ENCODE peak calls at places on chromosomes 3 and 15, in seven cellular contexts. U is choroid plexus epithelial cell, X is progenitor cell of endocrine pancreas, D is astrocyte, I is mucosa of descending colon, T is fibroblast of lung, W is transverse colon. E is an unnamed sample.

GRCh38 chr3:42590989-42591756 is 513 bp downstream of the SS18L2 start:
- DNase-seq in U (peak; percentile 33), X (no peak), D (no peak), I (peak; percentile 61), T (no peak), W (no peak), E (no peak)

GRCh38 chr15:78668987-78669386 is 28.0 kb upstream of the CHRNB4 start:
- DNase-seq in U (no peak), X (no peak), D (no peak), I (no peak), T (no peak), W (no peak), E (no peak)

GRCh38 chr3:52891164-52891563 is 6.2 kb downstream of the STIMATE start:
- DNase-seq in U (no peak), X (no peak), D (no peak), I (no peak), T (no peak), W (no peak), E (no peak)

GRCh38 chr3:16528111-16528510 is 14.6 kb upstream of the RFTN1 start:
- DNase-seq in U (no peak), X (no peak), D (no peak), I (no peak), T (no peak), W (no peak), E (no peak)

GRCh38 chr15:32687556-32687955 is 30.2 kb upstream of the GREM1 start:
- DNase-seq in U (peak; percentile 64), X (no peak), D (peak; percentile 79), I (no peak), T (no peak), W (no peak), E (no peak)

GRCh38 chr3:186187876-186188275 is 79.0 kb upstream of the ETV5 start:
- DNase-seq in U (no peak), X (no peak), D (no peak), I (no peak), T (no peak), W (no peak), E (no peak)

GRCh38 chr3:988790-989189 is 104.0 kb upstream of the CNTN6 start:
- DNase-seq in U (no peak), X (no peak), D (no peak), I (no peak), T (no peak), W (no peak), E (no peak)

GRCh38 chr3:32315441-32315840 is 76.2 kb upstream of the CMTM7 start:
- DNase-seq in U (no peak), X (no peak), D (no peak), I (no peak), T (no peak), W (no peak), E (no peak)

GRCh38 chr3:110754207-110754916 is 317.3 kb upstream of the NECTIN3 start:
- DNase-seq in U (no peak), X (no peak), D (no peak), I (no peak), T (no peak), W (no peak), E (no peak)

GRCh38 chr3:128814514-128815317 is 64.7 kb upstream of the ACAD9 start:
- DNase-seq in U (no peak), X (no peak), D (no peak), I (no peak), T (no peak), W (no peak), E (no peak)

GRCh38 chr15:72599855-72600464 is 54.5 kb upstream of the GOLGA6B start:
- DNase-seq in U (peak; percentile 81), X (no peak), D (peak; percentile 27), I (no peak), T (peak; percentile 71), W (no peak), E (no peak)

GRCh38 chr3:149385617-149386298 is 8.3 kb upstream of the TM4SF1 start:
- DNase-seq in U (no peak), X (no peak), D (no peak), I (no peak), T (no peak), W (no peak), E (no peak)

GRCh38 chr3:134085034-134085775 is 55.5 kb upstream of the SLCO2A1 start:
- DNase-seq in U (no peak), X (no peak), D (no peak), I (no peak), T (peak; percentile 10), W (no peak), E (no peak)

GRCh38 chr3:50251220-50251619 is 15.2 kb downstream of the GNAI2 start:
- DNase-seq in U (peak; percentile 84), X (no peak), D (peak; percentile 93), I (no peak), T (peak; percentile 90), W (no peak), E (no peak)

GRCh38 chr15:94671845-94672524 is 440.6 kb downstream of the MCTP2 start:
- DNase-seq in U (peak; percentile 58), X (no peak), D (peak; percentile 44), I (no peak), T (peak; percentile 83), W (no peak), E (no peak)

GRCh38 chr3:194573680-194574437 is 59.4 kb downstream of the TMEM44 start:
- DNase-seq in U (peak; percentile 70), X (no peak), D (peak; percentile 59), I (no peak), T (peak; percentile 72), W (peak; percentile 43), E (no peak)

GRCh38 chr3:65483475-65483874 is 555.2 kb downstream of the MAGI1 start:
- DNase-seq in U (peak; percentile 53), X (no peak), D (peak; percentile 23), I (no peak), T (peak; percentile 8), W (peak; percentile 50), E (peak; percentile 45)

GRCh38 chr3:182971637-182972036 is 8.7 kb downstream of the DCUN1D1 start:
- DNase-seq in U (peak; percentile 84), X (no peak), D (peak; percentile 36), I (no peak), T (peak; percentile 22), W (no peak), E (no peak)

GRCh38 chr15:78149805-78150751 is 916 bp downstream of the IDH3A start:
- DNase-seq in U (peak; percentile 22), X (no peak), D (no peak), I (no peak), T (peak; percentile 11), W (no peak), E (peak; percentile 53)

GRCh38 chr3:57944313-57944580 is 64.0 kb upstream of the FLNB start:
- DNase-seq in U (no peak), X (no peak), D (no peak), I (no peak), T (no peak), W (no peak), E (no peak)

GRCh38 chr3:35908366-35909232 is 269.3 kb downstream of the ARPP21 start:
- DNase-seq in U (peak; percentile 91), X (peak; percentile 48), D (peak; percentile 46), I (no peak), T (peak; percentile 75), W (peak; percentile 29), E (peak; percentile 28)

GRCh38 chr3:115081444-115081843 is 65.6 kb downstream of the ZBTB20 start:
- DNase-seq in U (no peak), X (no peak), D (no peak), I (no peak), T (no peak), W (no peak), E (no peak)
- TF ChIP-seq CTCF in U (no peak), X (peak; percentile 21), D (no peak), I (no peak), T (no peak), W (no peak), E (no peak)

DNA sequence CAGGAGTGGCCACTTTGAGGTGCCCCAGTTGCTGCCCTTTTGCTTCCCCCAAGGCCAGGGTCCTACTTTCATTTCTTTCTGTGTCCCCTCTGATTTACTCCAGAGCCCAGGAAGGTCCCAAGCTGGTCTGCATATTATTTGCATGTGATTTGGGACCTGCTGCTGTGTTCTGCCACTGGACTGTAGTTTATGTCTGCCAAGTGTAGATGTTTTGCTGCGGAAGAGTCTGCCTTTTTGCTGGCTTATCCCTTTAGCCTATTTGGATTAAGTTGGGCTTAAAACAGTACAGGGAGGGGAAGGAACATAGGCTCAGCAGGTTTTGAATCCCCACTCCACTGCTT is 21.4 kb downstream of the NOX5 start:
- DNase-seq in U (no peak), X (no peak), D (no peak), I (no peak), T (no peak), W (no peak), E (no peak)
- TF ChIP-seq CTCF in U (no peak), X (no peak), D (no peak), I (no peak), T (no peak), W (no peak), E (no peak)

DNA sequence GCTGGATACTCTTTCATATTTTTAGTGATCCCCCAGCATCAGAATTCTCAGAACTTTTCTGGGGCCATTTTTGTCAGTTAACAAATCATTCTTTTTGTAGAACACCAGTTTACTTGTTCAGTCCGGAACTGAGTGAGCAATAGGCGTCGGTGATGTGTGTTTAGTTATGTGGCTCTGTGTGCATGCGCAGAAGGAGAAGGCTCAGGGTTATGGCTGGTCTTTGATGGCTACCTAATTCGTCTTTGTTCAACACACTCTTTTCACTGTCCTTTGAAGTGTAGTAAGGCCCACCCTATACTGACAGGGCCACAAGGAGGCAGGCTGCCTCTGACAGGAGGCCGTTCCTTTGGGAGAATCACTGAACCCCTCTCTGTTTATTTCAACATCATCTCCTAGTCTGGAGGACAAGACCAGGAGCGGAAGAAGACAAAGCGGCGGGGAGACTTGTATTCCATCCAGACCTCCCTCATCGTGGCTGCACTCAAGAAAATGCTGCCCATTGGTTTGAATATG is 158.2 kb upstream of the CHRM5 start:
- DNase-seq in U (no peak), X (no peak), D (no peak), I (no peak), T (peak; percentile 11), W (no peak), E (no peak)
- TF ChIP-seq CTCF in U (peak; percentile 5), X (no peak), D (no peak), I (no peak), T (no peak), W (no peak), E (no peak)

GRCh38 chr3:20128378-20128777 is 57.6 kb downstream of the SGO1 start:
- DNase-seq in U (no peak), X (no peak), D (no peak), I (no peak), T (no peak), W (no peak), E (no peak)

GRCh38 chr3:20125289-20125688 is 60.7 kb downstream of the SGO1 start:
- DNase-seq in U (no peak), X (no peak), D (no peak), I (no peak), T (no peak), W (no peak), E (no peak)

GRCh38 chr3:20125912-20126311 is 60.1 kb downstream of the SGO1 start:
- DNase-seq in U (no peak), X (no peak), D (no peak), I (no peak), T (no peak), W (peak; percentile 23), E (no peak)

DNA sequence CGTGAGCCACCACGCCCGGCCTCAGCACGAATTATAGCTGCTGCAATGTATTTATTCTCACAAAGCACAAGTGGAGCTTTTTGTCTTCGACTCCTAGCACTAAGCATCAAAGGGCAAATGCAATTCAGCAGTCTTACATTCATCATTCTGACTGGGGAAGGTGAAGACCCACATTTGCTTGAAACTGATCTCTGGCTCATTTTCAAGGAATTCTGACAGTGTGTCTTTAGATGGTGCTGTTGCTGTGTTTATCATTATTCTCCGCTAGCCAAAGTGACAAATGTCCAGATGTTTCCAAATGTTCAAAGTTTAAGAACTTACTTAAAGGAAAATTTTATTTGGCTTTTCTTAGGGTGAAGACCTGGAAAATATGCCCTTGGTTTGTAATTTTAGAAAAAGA is 55.9 kb downstream of the SGO1 start:
- DNase-seq in U (no peak), X (no peak), D (no peak), I (no peak), T (no peak), W (no peak), E (no peak)
- TF ChIP-seq CTCF in U (no peak), X (no peak), D (no peak), I (no peak), T (no peak), W (no peak), E (no peak)

E was measured in mesothelial cell of epicardium.